ENCODE peak calls at places on chromosomes 1 and 21, in eight cellular contexts. F, L, N, G, I, W, D and Z are unnamed samples. For H3K27me3, the result is how much of the 10 kb centered on the place peaks cover.

GRCh38 chr1:111852216-111852615 is 96.5 kb downstream of the DDX20 start:
- DNase-seq in F (no peak), L (no peak), N (no peak), G (no peak), I (no peak), W (no peak), D (no peak), Z (no peak)

GRCh38 chr1:16367968-16368910 is 1.2 kb downstream of the SZRD1 start:
- DNase-seq in F (no peak), L (no peak), N (peak), G (no peak), I (peak), W (no peak), D (no peak), Z (no peak)

GRCh38 chr1:236160540-236161127 is 18.3 kb downstream of the GPR137B start:
- DNase-seq in F (no peak), L (no peak), N (no peak), G (no peak), I (no peak), W (no peak), D (no peak), Z (no peak)

GRCh38 chr1:65429806-65430205 is 9.3 kb downstream of the LEPR start:
- DNase-seq in F (no peak), L (no peak), N (peak), G (no peak), I (peak), W (no peak), D (no peak), Z (no peak)

GRCh38 chr1:21270086-21270689 is 20.1 kb downstream of the ECE1 start:
- DNase-seq in F (peak), L (peak), N (peak), G (peak), I (peak), W (no peak), D (peak), Z (no peak)

GRCh38 chr1:40732756-40733301 is 41.3 kb downstream of the NFYC start:
- DNase-seq in F (no peak), L (no peak), N (no peak), G (no peak), I (no peak), W (no peak), D (no peak), Z (no peak)

GRCh38 chr1:59016390-59016789 is 232.5 kb upstream of the JUN start:
- DNase-seq in F (no peak), L (no peak), N (peak), G (no peak), I (peak), W (no peak), D (no peak), Z (no peak)

GRCh38 chr1:9438431-9439073 is 100.7 kb upstream of the SLC25A33 start:
- DNase-seq in F (peak), L (no peak), N (peak), G (no peak), I (peak), W (peak), D (no peak), Z (peak)

GRCh38 chr1:173062156-173062938 is 11.6 kb upstream of the TNFSF18 start:
- DNase-seq in F (no peak), L (no peak), N (peak), G (no peak), I (peak), W (no peak), D (no peak), Z (no peak)

GRCh38 chr1:219210067-219210466 is 36.4 kb downstream of the LYPLAL1 start:
- DNase-seq in F (no peak), L (no peak), N (no peak), G (no peak), I (no peak), W (no peak), D (no peak), Z (no peak)

GRCh38 chr1:165988275-165988674 is 160.9 kb downstream of the UCK2 start:
- DNase-seq in F (no peak), L (no peak), N (no peak), G (no peak), I (no peak), W (no peak), D (no peak), Z (no peak)
- H3K27me3 ChIP-seq in F (under half), L (under half), N (under half), G (under half), I (under half), W (under half), D (under half), Z (under half)

GRCh38 chr1:75768021-75768420 is 18.0 kb upstream of the RABGGTB start:
- DNase-seq in F (no peak), L (no peak), N (no peak), G (no peak), I (no peak), W (no peak), D (no peak), Z (no peak)
- H3K4me3 ChIP-seq in F (no peak), L (no peak), N (no peak), G (no peak), I (no peak), W (no peak), D (no peak), Z (no peak)

GRCh38 chr1:23931481-23931880 is 18.3 kb upstream of the CNR2 start:
- DNase-seq in F (no peak), L (no peak), N (no peak), G (no peak), I (no peak), W (no peak), D (no peak), Z (no peak)
- H3K27ac ChIP-seq in F (peak), L (peak), N (peak), G (no peak), I (no peak), W (no peak), D (no peak), Z (peak)

DNA sequence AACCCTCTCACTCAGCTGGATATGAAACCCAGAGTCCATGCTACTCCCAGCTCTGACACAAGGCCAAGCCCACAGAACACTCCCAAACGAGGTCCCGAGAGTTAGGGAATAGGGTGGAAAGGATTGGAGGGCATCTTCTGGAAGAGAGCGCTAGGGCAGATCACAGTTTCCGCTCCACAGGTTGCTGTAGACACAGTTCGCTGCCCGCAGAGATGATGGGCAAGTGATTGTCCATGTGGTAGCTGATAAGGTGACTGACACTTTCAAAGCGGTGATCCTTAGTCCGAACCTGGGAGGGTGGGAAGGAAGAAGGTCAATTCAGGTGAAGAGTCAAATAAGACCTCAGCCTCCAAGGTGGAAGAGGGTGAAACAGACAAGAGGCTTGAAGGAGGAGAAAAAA is 2.1 kb upstream of the PYGO2 start:
- DNase-seq in F (no peak), L (no peak), N (no peak), G (no peak), I (no peak), W (no peak), D (no peak), Z (no peak)
- H3K27me3 ChIP-seq in F (under half), L (under half), N (under half), G (under half), I (under half), W (under half), D (under half), Z (under half)

GRCh38 chr1:61255324-61255703 is 173.0 kb downstream of the NFIA start:
- DNase-seq in F (no peak), L (no peak), N (no peak), G (no peak), I (no peak), W (no peak), D (no peak), Z (no peak)
- H3K4me3 ChIP-seq in F (no peak), L (no peak), N (peak), G (no peak), I (peak), W (peak), D (no peak), Z (peak)

GRCh38 chr21:38742580-38743260 is 63.0 kb upstream of the ETS2 start:
- DNase-seq in F (no peak), L (no peak), N (no peak), G (no peak), I (no peak), W (no peak), D (no peak), Z (no peak)

GRCh38 chr21:38741976-38742309 is 63.8 kb upstream of the ETS2 start:
- DNase-seq in F (no peak), L (no peak), N (no peak), G (no peak), I (no peak), W (no peak), D (no peak), Z (no peak)

GRCh38 chr21:38743772-38744529 is 61.8 kb upstream of the ETS2 start:
- DNase-seq in F (no peak), L (peak), N (no peak), G (no peak), I (no peak), W (no peak), D (no peak), Z (no peak)

GRCh38 chr21:38741092-38741975 is 64.4 kb upstream of the ETS2 start:
- DNase-seq in F (no peak), L (no peak), N (no peak), G (no peak), I (no peak), W (no peak), D (no peak), Z (no peak)

GRCh38 chr21:38740131-38740530 is 65.6 kb upstream of the ETS2 start:
- DNase-seq in F (no peak), L (no peak), N (no peak), G (no peak), I (no peak), W (no peak), D (no peak), Z (no peak)
- H3K27ac ChIP-seq in F (no peak), L (no peak), N (no peak), G (no peak), I (no peak), W (no peak), D (no peak), Z (no peak)

GRCh38 chr1:157482174-157482573 is 70.1 kb downstream of the FCRL5 start:
- DNase-seq in F (no peak), L (no peak), N (peak), G (no peak), I (no peak), W (no peak), D (no peak), Z (no peak)
- H3K27me3 ChIP-seq in F (under half), L (under half), N (under half), G (under half), I (under half), W (under half), D (under half), Z (under half)

GRCh38 chr1:77829851-77830250 is 50.4 kb downstream of the MIGA1 start:
- DNase-seq in F (no peak), L (no peak), N (no peak), G (no peak), I (no peak), W (no peak), D (no peak), Z (no peak)

GRCh38 chr1:77831566-77831965 is 52.1 kb downstream of the MIGA1 start:
- DNase-seq in F (no peak), L (no peak), N (peak), G (no peak), I (peak), W (no peak), D (no peak), Z (no peak)

GRCh38 chr1:77832889-77833288 is 53.4 kb downstream of the MIGA1 start:
- DNase-seq in F (no peak), L (no peak), N (peak), G (no peak), I (peak), W (no peak), D (no peak), Z (no peak)

GRCh38 chr1:77831976-77832695 is 52.7 kb downstream of the MIGA1 start:
- DNase-seq in F (no peak), L (no peak), N (peak), G (no peak), I (peak), W (no peak), D (no peak), Z (no peak)

DNA sequence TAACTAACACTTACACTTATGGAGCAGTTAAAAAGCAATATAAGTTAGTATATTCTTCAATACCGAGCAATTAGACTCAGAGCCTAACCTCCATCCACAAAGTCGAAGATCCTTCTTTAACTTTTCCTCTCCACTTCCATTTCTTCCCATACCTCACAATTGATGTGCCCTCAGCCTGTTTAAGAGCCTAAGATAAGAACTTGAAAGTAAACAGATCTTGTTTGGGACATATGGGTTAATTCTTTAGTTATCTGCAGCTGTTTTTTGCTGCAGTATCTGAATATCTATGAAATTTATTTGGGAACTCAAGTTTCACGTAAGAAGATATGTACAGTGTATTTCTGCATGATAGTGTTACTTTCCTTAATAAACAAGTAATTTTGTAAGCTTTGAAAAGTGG is 51.5 kb downstream of the MIGA1 start:
- DNase-seq in F (no peak), L (no peak), N (no peak), G (peak), I (no peak), W (no peak), D (no peak), Z (no peak)
- H3K4me3 ChIP-seq in F (no peak), L (no peak), N (no peak), G (no peak), I (no peak), W (no peak), D (no peak), Z (no peak)